ENCODE peak calls at places on chromosomes 12 and 14, in ten cellular contexts. F, B, A, V, H, S, E, X, G and Q are unnamed samples.
A peak's percentile ranks its signal among the peaks of the same experiment; 100 is the strongest.

GRCh38 chr12:54437243-54437642 is 18.2 kb upstream of the ITGA5 start:
- DNase-seq in F (no peak), B (no peak), A (no peak), V (no peak), H (no peak), S (no peak), E (no peak), X (no peak), G (no peak), Q (no peak)

GRCh38 chr14:36508418-36509051 is 11.5 kb downstream of the NKX2-1 start:
- DNase-seq in F (no peak), B (no peak), A (no peak), V (no peak), H (no peak), S (no peak), E (peak; percentile 47), X (no peak), G (peak; percentile 78), Q (no peak)

GRCh38 chr14:79552778-79553177 is 658.5 kb downstream of the DIO2 start:
- DNase-seq in F (no peak), B (no peak), A (no peak), V (no peak), H (no peak), S (no peak), E (no peak), X (no peak), G (no peak), Q (no peak)

GRCh38 chr14:79407572-79407971 is 803.7 kb downstream of the DIO2 start:
- DNase-seq in F (no peak), B (no peak), A (no peak), V (no peak), H (no peak), S (no peak), E (no peak), X (no peak), G (no peak), Q (no peak)

GRCh38 chr14:24164591-24164991 is 3.5 kb downstream of the IRF9 start:
- DNase-seq in F (no peak), B (no peak), A (no peak), V (no peak), H (no peak), S (no peak), E (no peak), X (no peak), G (peak; percentile 42), Q (no peak)

GRCh38 chr12:6218526-6218925 is 18.3 kb downstream of the CD9 start:
- DNase-seq in F (no peak), B (no peak), A (no peak), V (no peak), H (no peak), S (no peak), E (no peak), X (no peak), G (no peak), Q (no peak)

GRCh38 chr14:24377660-24378059 is 9.7 kb downstream of the NFATC4 start:
- DNase-seq in F (no peak), B (no peak), A (no peak), V (no peak), H (peak; percentile 7), S (no peak), E (no peak), X (no peak), G (no peak), Q (no peak)

GRCh38 chr14:22065372-22065771 is 391.8 kb upstream of the OR4E1 start:
- DNase-seq in F (no peak), B (no peak), A (no peak), V (no peak), H (no peak), S (no peak), E (no peak), X (no peak), G (no peak), Q (no peak)

GRCh38 chr12:22855456-22855855 is 230.5 kb downstream of the ETNK1 start:
- DNase-seq in F (no peak), B (no peak), A (no peak), V (no peak), H (no peak), S (no peak), E (no peak), X (no peak), G (no peak), Q (no peak)

GRCh38 chr12:123690191-123690840 is 19.4 kb downstream of the TCTN2 start:
- DNase-seq in F (no peak), B (no peak), A (peak; percentile 1), V (no peak), H (no peak), S (no peak), E (no peak), X (no peak), G (no peak), Q (no peak)

GRCh38 chr12:1318327-1319031 is 275.9 kb downstream of the FBXL14 start:
- DNase-seq in F (peak; percentile 33), B (no peak), A (peak; percentile 50), V (no peak), H (peak; percentile 33), S (no peak), E (peak; percentile 30), X (peak; percentile 64), G (no peak), Q (no peak)

GRCh38 chr14:72836085-72836484 is 57.8 kb downstream of the DPF3 start:
- DNase-seq in F (no peak), B (no peak), A (no peak), V (no peak), H (no peak), S (no peak), E (no peak), X (no peak), G (no peak), Q (no peak)

DNA sequence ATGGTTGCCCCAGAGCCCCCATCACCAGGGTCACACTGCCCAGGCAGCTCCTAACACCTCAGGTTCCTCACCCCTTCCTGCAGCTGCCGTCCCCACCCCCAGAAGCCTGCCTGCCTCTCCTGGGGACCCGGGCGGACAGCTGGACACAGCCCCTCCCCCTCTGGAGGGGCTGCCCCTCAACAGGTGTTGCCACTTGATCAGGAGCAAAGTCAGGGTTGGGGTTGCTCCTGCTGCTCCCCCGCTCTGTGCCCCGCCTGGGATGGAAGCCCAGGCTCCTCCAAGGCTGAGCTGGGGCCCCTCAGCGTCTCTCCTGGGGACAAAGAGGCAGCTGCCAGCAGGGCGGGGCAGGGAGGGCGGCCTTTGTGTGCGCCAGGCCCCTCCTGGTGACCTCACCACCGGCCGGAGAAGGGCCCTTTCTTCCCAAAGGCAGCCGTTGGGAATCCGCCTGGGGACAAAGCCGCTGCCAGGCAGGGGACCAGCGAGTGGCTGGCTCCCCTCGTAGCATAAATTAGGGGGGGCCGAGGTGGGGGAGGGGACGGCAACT is 13.6 kb downstream of the TRMT61A start:
- DNase-seq in F (no peak), B (no peak), A (peak; percentile 93), V (no peak), H (peak; percentile 54), S (peak; percentile 62), E (no peak), X (no peak), G (peak; percentile 77), Q (no peak)
- H3K27ac ChIP-seq in F (no peak overlapping the region), B (peak overlapping the region; percentile 83), A (peak overlapping the region; percentile 96), V (peak overlapping the region; percentile 90), H (peak overlapping the region; percentile 83), S (no peak overlapping the region), E (peak overlapping the region; percentile 90), X (no peak overlapping the region), G (peak overlapping the region; percentile 86), Q (no peak overlapping the region)

GRCh38 chr12:44581642-44582242 is 294.4 kb downstream of the NELL2 start:
- DNase-seq in F (no peak), B (no peak), A (no peak), V (no peak), H (no peak), S (no peak), E (no peak), X (no peak), G (no peak), Q (no peak)
- TF ChIP-seq CTCF in F (no peak), B (no peak), A (no peak), V (no peak), H (no peak), S (no peak), E (no peak), X (no peak), G (no peak), Q (no peak)

DNA sequence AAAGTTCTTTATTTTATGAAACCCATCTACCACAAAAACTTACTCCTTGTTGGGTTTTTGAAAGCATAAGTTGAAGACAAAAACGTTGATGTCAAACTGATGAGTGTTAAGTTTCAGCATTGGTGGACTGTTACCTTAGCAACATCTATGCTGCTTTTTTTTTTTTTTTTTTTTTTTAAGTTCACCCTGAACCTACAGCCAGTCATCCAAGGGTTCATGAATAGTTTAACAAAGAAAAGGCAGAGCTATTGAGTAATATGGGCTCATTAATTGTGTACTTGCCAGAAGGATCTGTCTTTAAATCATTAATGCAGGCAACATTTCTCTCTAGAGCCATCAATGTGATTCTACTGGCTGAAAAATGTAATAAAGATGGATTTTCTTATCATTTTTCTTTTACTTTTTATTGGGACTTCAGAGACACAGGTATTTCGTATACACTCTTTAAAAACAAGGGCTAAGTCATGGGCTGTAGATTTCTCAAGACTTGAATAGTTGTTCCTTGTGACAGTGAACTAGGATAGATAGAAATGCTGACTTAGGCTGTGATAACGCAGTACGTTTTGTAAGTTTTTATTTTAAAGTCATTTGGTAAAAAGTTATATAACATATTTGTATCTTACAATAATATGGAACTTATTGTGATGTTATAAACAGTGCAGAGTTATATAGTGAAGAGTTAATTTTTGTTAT is at the start of gene PTPRQ:
- DNase-seq in F (no peak), B (no peak), A (no peak), V (no peak), H (no peak), S (no peak), E (no peak), X (peak; percentile 68), G (no peak), Q (no peak)
- H3K27ac ChIP-seq in F (no peak within 1 kb of the TSS), B (no peak within 1 kb of the TSS), A (no peak within 1 kb of the TSS), V (no peak within 1 kb of the TSS), H (no peak within 1 kb of the TSS), S (no peak within 1 kb of the TSS), E (no peak within 1 kb of the TSS), X (no peak within 1 kb of the TSS), G (no peak within 1 kb of the TSS), Q (no peak within 1 kb of the TSS)

DNA sequence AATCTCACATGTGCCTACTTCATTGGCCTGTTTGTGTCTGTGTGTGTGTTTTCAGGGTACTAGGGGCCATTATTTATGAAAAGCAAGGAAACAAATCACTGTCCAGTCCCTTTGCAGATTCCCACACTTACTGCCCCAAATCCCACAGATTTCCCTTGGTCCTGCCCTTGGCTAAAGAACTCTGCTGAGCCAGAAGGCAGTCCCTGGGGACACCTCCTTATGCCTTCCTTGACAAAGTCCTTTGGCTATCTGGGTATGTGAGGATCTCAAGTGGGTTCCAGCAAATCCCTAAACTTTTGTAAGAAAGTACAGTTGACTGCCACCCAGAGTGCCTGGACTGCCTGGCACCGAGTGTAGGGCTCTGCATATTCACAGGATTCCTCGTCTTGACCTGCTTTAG is 388.0 kb downstream of the BCAT1 start:
- DNase-seq in F (no peak), B (peak; percentile 21), A (no peak), V (no peak), H (no peak), S (no peak), E (no peak), X (no peak), G (no peak), Q (no peak)
- TF ChIP-seq CTCF in F (no peak), B (no peak), A (no peak), V (no peak), H (no peak), S (no peak), E (no peak), X (no peak), G (no peak), Q (no peak)

GRCh38 chr12:101407054-101407437 is 526 bp downstream of the ARL1 start:
- DNase-seq in F (no peak), B (no peak), A (no peak), V (peak; percentile 17), H (no peak), S (no peak), E (peak; percentile 30), X (no peak), G (peak; percentile 56), Q (no peak)
- H3K27ac ChIP-seq in F (peak overlapping the region; percentile 92), B (peak overlapping the region; percentile 90), A (peak overlapping the region; percentile 96), V (peak overlapping the region; percentile 92), H (peak overlapping the region; percentile 92), S (peak overlapping the region; percentile 94), E (peak overlapping the region; percentile 89), X (peak overlapping the region; percentile 93), G (peak overlapping the region; percentile 97), Q (peak overlapping the region; percentile 70)